ENCODE peak calls at places on chromosomes 11 and 22, in five cellular contexts. T is heart left ventricle, A is endothelial cell of umbilical vein, E is NB4, Y is A549. K is an unnamed sample.

GRCh38 chr11:77471520-77472234 is 2.2 kb downstream of the PAK1 start:
- DNase-seq in A (no peak), E (peak; percentile 70), T (no peak), Y (peak; percentile 15), K (peak; percentile 62)

GRCh38 chr11:134576286-134576685 is 164.2 kb upstream of the B3GAT1 start:
- DNase-seq in E (no peak), Y (no peak), A (no peak), T (no peak), K (no peak)

GRCh38 chr22:48554893-48555552 is 1272.7 kb downstream of the BRD1 start:
- DNase-seq in E (no peak), Y (peak; percentile 39), T (no peak), A (no peak), K (no peak)

GRCh38 chr11:30741039-30741550 is 154.9 kb upstream of the MPPED2 start:
- DNase-seq in E (no peak), T (no peak), Y (no peak), A (no peak), K (no peak)

GRCh38 chr11:102640946-102641345 is 15.8 kb upstream of the MMP20 start:
- DNase-seq in A (no peak), T (no peak), Y (no peak), E (no peak), K (no peak)

GRCh38 chr11:120536091-120536796 is 24.7 kb downstream of the GRIK4 start:
- DNase-seq in E (no peak), Y (no peak), T (no peak), A (no peak), K (no peak)

GRCh38 chr11:105821781-105822180 is 200.3 kb downstream of the MSANTD4 start:
- DNase-seq in A (no peak), Y (no peak), T (no peak), E (no peak), K (no peak)

GRCh38 chr11:91314521-91314920 is 910.1 kb upstream of the FAT3 start:
- DNase-seq in E (no peak), Y (no peak), A (no peak), T (no peak), K (no peak)

GRCh38 chr11:76321340-76321739 is 59.6 kb downstream of the THAP12 start:
- DNase-seq in Y (no peak), A (no peak), E (no peak), T (no peak), K (no peak)

GRCh38 chr11:1504581-1505290 is 18.2 kb upstream of the MOB2 start:
- DNase-seq in T (peak; percentile 23), E (no peak), A (no peak), Y (no peak), K (no peak)

GRCh38 chr11:116782728-116783127 is 5.1 kb downstream of the ZPR1 start:
- DNase-seq in T (no peak), A (no peak), Y (no peak), E (no peak), K (no peak)

GRCh38 chr11:100632970-100633452 is 54.1 kb upstream of the ARHGAP42 start:
- DNase-seq in E (no peak), A (peak; percentile 65), T (peak; percentile 73), Y (no peak), K (no peak)

GRCh38 chr11:17206448-17206847 is 1.3 kb downstream of the PIK3C2A start:
- DNase-seq in E (no peak), T (no peak), Y (no peak), A (peak; percentile 26), K (no peak)

GRCh38 chr22:48900626-48901025 is 927.0 kb downstream of the BRD1 start:
- DNase-seq in A (no peak), T (no peak), E (no peak), Y (no peak), K (no peak)

GRCh38 chr11:109422755-109423113 is 744 bp downstream of the C11orf87 start:
- DNase-seq in E (no peak), A (no peak), Y (no peak), T (no peak), K (no peak)

GRCh38 chr11:86069408-86070086 is 663 bp upstream of the PICALM start:
- DNase-seq in A (peak; percentile 98), T (peak; percentile 59), Y (peak; percentile 61), E (peak; percentile 94), K (no peak)

GRCh38 chr11:64743591-64744543 is at the start of gene RASGRP2:
- DNase-seq in Y (peak; percentile 75), A (peak; percentile 30), E (peak; percentile 94), T (peak; percentile 90), K (peak; percentile 65)

GRCh38 chr11:13126430-13126829 is 117.3 kb downstream of the RASSF10 start:
- DNase-seq in A (no peak), Y (peak; percentile 54), T (no peak), E (no peak), K (no peak)

GRCh38 chr11:19913236-19913892 is 200.7 kb downstream of the NAV2 start:
- DNase-seq in E (no peak), T (no peak), Y (no peak), A (no peak), K (no peak)

DNA sequence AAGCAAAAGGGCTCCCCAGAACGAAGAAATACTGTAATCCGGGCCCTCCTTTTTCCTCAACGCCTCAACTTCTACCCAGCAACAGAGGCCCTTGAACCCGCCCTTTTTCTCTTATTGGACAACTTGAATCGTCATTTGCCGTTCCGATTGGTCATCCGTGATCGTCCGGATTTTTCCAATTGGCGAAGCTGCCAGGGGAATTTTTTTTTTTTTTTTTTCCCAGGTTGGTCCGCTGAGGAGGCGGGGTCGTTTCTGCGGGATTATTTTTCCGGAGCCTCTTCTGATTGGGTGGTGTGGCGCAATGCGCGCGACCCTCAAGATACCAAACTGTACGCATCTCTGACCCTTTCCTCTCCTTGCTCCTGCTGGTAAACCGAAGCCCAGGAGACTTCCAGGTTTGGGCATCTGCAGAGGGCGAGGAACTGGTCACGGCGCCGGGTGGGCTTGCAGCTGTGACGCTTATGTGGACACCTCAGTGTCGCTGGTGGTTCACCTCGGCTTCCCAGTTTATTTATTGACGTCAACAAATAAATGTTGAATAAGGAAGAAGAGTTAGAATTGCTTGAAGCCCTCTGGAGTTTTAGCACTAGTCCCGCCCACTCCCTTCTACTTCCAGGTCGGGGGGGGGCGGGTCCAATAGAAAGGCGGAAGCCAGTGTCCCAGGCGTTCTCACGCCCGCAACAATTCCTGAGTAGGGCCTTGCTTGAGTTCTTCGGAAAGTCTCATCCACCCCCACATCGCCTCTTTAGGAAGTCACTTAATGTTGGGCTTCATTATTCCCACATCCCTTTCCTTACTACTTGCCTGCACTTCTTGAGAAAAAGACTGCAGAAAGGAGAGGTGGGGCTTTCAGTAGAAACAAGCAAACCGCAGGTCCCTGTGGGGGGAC is at the start of gene TTC9C:
- DNase-seq in A (peak; percentile 98), T (peak; percentile 89), E (peak; percentile 98), Y (peak; percentile 94), K (peak; percentile 97)
- TF ChIP-seq POLR2A in A (peak; percentile 70), T (no peak), E (peak; percentile 54), Y (peak; percentile 42), K (peak; percentile 67)

DNA sequence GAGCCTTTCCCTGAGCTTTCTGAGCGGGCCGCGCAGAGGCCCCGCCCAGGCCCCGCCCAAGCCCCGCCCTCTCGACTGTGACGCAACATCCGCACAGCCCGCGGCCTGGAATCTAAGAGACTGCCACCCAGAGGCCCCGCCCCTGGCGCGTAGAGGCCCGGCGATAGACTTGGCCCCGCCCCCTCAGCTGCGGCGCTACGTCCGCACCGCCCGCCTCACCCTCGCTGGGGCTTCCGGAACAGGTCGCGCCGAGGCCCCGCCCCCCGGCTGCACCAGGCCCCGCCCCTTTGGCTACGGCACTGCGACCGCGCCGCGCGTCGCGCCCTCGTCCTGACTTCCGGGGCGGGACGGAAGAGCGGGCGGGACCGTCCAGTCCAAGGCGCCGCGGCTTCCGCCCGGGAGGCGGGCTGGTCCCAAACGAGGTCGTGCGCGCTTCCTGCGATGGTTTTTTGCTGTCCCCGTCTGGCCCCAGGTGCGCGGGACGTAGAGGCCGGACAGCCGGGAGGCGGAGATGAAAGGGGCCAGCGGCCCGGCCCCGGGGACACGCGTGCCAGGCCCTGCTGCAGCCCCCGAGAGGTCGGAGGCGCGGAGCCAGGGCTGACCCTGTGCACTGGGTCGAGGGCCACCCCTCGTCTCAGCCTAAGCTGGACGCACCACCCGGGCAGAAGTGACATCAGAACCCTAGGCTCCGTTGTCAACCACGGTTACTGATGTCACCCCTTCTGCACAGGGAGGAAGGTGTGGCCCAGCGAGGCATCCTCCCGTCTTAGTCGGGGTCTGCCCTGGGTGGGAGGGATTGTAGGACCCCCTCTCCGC is 59.0 kb upstream of the WNT7B start:
- DNase-seq in T (peak; percentile 100), A (peak; percentile 100), Y (peak; percentile 87), E (peak; percentile 97), K (peak; percentile 99)
- TF ChIP-seq POLR2A in T (peak; percentile 57), A (peak; percentile 57), Y (peak; percentile 68), E (peak; percentile 87), K (peak; percentile 85)

GRCh38 chr11:73972187-73972586 is 10.5 kb downstream of the UCP2 start:
- DNase-seq in Y (no peak), E (peak; percentile 38), A (no peak), T (no peak), K (no peak)
- TF ChIP-seq POLR2A in Y (no peak), E (no peak), A (no peak), T (no peak), K (no peak)

GRCh38 chr22:17013396-17014100 is 5.5 kb upstream of the GAB4 start:
- DNase-seq in E (no peak), Y (no peak), A (no peak), T (no peak), K (no peak)

GRCh38 chr22:17007257-17007656 is 765 bp downstream of the GAB4 start:
- DNase-seq in Y (no peak), T (no peak), E (no peak), A (no peak), K (no peak)

GRCh38 chr22:17007852-17008731 is at the start of gene GAB4:
- DNase-seq in T (no peak), Y (no peak), A (no peak), E (no peak), K (no peak)

GRCh38 chr22:17009640-17010291 is 1.7 kb upstream of the GAB4 start:
- DNase-seq in A (no peak), T (no peak), Y (no peak), E (no peak), K (no peak)

DNA sequence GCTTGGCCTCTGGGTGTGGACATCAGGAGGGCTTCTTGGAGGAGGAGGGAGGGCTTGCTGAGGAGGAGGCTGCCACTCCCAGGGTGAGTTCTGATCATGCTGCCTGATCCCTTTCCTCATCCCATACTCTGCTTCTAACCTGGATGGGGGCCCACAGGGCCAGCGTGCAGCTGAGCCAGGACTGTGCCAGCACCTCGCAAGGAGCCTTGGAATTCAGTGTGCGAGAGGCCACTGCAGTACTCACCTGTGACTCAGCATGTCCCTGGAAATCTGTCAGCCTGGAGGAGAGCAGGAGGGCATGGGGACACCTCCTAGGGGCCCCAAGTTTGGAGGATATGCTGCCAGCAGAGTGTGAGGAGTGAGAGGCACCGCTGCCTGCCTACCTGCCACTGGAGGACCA is 4.2 kb upstream of the GAB4 start:
- DNase-seq in E (no peak), Y (no peak), T (no peak), A (no peak), K (no peak)
- TF ChIP-seq POLR2A in E (no peak), Y (no peak), T (no peak), A (no peak), K (no peak)